ENCODE peak calls at places on chromosomes 5 and 9, in six cellular contexts. T is K562, K is HepG2, Q is GM12892, X is H1, S is GM12878. Z is an unnamed sample.

GRCh38 chr5:75037106-75037505 is 15.3 kb downstream of the GCNT4 start:
- DNase-seq in T (no peak), K (peak), Q (no peak), X (no peak), S (no peak), Z (no peak)

GRCh38 chr9:127753148-127753547 is 18.1 kb upstream of the TOR2A start:
- DNase-seq in T (no peak), K (no peak), Q (no peak), X (no peak), S (no peak), Z (no peak)

GRCh38 chr5:153640293-153640692 is 149.8 kb downstream of the GRIA1 start:
- DNase-seq in T (no peak), K (no peak), Q (no peak), X (no peak), S (no peak), Z (no peak)

GRCh38 chr5:77768978-77769377 is 7.2 kb downstream of the TBCA start:
- DNase-seq in T (no peak), K (no peak), Q (no peak), X (no peak), S (no peak), Z (no peak)

GRCh38 chr5:78671609-78672008 is 23.0 kb upstream of the LHFPL2 start:
- DNase-seq in T (no peak), K (peak), Q (no peak), X (no peak), S (no peak), Z (no peak)

GRCh38 chr9:111743275-111743674 is 51.5 kb downstream of the SHOC1 start:
- DNase-seq in T (no peak), K (peak), Q (no peak), X (no peak), S (no peak), Z (no peak)

GRCh38 chr9:38412751-38413150 is 11.5 kb downstream of the IGFBPL1 start:
- DNase-seq in T (no peak), K (no peak), Q (no peak), X (no peak), S (no peak), Z (no peak)

GRCh38 chr5:61084658-61085057 is 77.6 kb downstream of the SMIM15 start:
- DNase-seq in T (no peak), K (no peak), Q (no peak), X (no peak), S (no peak), Z (no peak)

GRCh38 chr5:167152561-167152960 is 1138.9 kb upstream of the WWC1 start:
- DNase-seq in T (no peak), K (no peak), Q (no peak), X (no peak), S (no peak), Z (no peak)

GRCh38 chr9:127730799-127731410 is 4.2 kb downstream of the TOR2A start:
- DNase-seq in T (no peak), K (no peak), Q (no peak), X (no peak), S (no peak), Z (no peak)

GRCh38 chr9:93098236-93098946 is 2.4 kb downstream of the CARD19 start:
- DNase-seq in T (peak), K (peak), Q (no peak), X (no peak), S (no peak), Z (no peak)

GRCh38 chr5:160064979-160065619 is 54.2 kb downstream of the PWWP2A start:
- DNase-seq in T (no peak), K (no peak), Q (no peak), X (no peak), S (no peak), Z (no peak)

GRCh38 chr9:3830296-3830695 is 304.5 kb upstream of the RFX3 start:
- DNase-seq in T (no peak), K (no peak), Q (no peak), X (no peak), S (no peak), Z (no peak)

GRCh38 chr5:107542831-107543231 is 127.9 kb downstream of the EFNA5 start:
- DNase-seq in T (no peak), K (peak), Q (no peak), X (no peak), S (no peak), Z (no peak)

GRCh38 chr5:172334196-172334595 is 50.6 kb upstream of the UBTD2 start:
- DNase-seq in T (peak), K (no peak), Q (no peak), X (peak), S (no peak), Z (no peak)
- TF ChIP-seq POLR2A in T (no peak), K (no peak), Q (no peak), X (no peak), S (no peak), Z (no peak)

GRCh38 chr5:149517461-149518122 is 33.6 kb downstream of the CSNK1A1 start:
- DNase-seq in T (no peak), K (no peak), Q (no peak), X (no peak), S (no peak), Z (no peak)
- TF ChIP-seq TAF1 in T (no peak), K (no peak), Q (no peak), X (no peak), S (no peak), Z (no peak)

GRCh38 chr5:177501874-177502678 is 4.7 kb upstream of the PDLIM7 start:
- DNase-seq in T (no peak), K (no peak), Q (no peak), X (no peak), S (peak), Z (no peak)

GRCh38 chr5:177503351-177504085 is 6.1 kb downstream of the DOK3 start:
- DNase-seq in T (no peak), K (no peak), Q (no peak), X (no peak), S (no peak), Z (no peak)

GRCh38 chr5:177499842-177500241 is 2.4 kb upstream of the PDLIM7 start:
- DNase-seq in T (no peak), K (no peak), Q (no peak), X (no peak), S (no peak), Z (no peak)

GRCh38 chr5:177502886-177503285 is 5.5 kb upstream of the PDLIM7 start:
- DNase-seq in T (no peak), K (no peak), Q (no peak), X (no peak), S (no peak), Z (no peak)

DNA sequence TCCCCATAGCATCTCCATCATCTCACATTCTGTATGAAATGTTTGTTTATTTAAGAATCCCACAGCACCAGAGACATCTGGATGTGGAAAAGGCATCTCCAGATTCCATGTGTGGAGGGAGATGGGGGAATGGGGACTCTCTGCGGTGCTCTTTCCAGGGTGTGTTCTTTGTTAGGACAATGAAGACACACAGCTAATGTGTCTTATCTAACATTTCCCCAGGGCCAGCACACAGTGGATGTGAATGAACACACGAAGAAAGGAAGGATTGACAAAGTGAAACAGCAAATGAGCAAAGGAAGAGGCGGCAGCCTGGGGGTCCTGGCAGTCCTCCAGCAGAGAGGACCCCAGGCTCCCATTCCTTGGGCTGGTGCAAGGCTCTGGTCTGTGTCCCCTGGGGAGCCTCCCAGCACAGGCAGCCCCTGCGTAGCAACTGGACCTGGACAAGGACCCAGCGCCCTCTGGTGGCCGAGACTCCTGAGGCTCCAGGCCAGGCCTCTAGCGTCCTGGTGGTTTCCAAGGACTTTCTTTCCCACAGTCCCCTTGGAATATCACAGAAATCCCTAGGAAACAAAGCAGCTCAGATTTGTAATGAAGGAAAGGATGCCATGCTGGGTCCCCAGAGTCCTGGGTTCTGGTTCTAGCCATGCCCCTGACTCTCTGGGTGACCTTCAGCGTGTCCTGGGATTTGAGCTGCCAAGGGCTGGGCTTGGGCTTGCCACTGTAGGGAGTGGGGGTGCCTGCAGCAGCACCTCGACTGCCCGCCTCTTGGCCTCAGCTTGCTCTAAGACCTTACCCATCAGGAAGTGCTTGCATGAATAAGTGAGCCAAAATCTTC is 3.5 kb upstream of the PDLIM7 start:
- DNase-seq in T (peak), K (peak), Q (peak), X (peak), S (no peak), Z (peak)
- TF ChIP-seq POLR2A in T (no peak), K (no peak), Q (no peak), X (no peak), S (peak), Z (peak)

DNA sequence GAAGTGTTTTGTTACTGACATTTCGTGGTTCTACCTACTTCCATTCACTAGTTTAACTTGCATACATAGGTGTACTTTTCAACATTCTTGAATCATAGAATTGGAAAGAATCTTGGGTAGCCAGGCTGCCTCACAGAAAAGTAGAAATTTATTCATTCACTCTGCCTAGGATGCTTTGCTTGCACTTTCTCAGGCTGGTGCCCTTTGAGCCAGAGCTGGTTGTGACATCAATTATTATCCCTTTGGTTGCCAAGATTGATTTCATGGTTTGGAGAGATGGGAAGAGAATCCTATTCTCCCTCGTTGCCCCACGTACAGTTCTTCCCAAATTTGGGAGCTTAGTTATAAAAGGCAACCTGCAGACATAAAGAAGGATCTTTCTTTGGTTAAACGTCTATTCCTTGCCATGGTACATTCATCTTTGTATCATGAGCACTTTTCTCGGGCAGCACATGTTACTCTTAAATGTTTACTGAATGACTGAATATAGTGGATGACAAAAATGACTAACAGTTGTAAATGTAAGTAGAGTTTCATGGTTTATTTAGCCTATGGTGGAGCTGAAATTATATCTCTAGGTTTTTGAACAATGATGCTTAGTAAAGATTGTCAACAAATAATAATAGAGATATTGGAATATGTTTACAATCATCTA is 195.5 kb downstream of the COMMD10 start:
- DNase-seq in T (no peak), K (no peak), Q (no peak), X (no peak), S (no peak), Z (no peak)
- TF ChIP-seq TAF1 in T (no peak), K (no peak), Q (no peak), X (no peak), S (no peak), Z (no peak)

GRCh38 chr5:138466900-138467710 is 1.8 kb downstream of the EGR1 start:
- DNase-seq in T (no peak), K (no peak), Q (no peak), X (no peak), S (no peak), Z (no peak)

GRCh38 chr5:138466058-138466899 is 1.0 kb downstream of the EGR1 start:
- DNase-seq in T (peak), K (peak), Q (no peak), X (no peak), S (no peak), Z (no peak)

GRCh38 chr5:138464388-138465287 is 641 bp upstream of the EGR1 start:
- DNase-seq in T (peak), K (peak), Q (peak), X (peak), S (peak), Z (peak)

GRCh38 chr5:138464018-138464387 is 1.3 kb upstream of the EGR1 start:
- DNase-seq in T (peak), K (peak), Q (peak), X (peak), S (peak), Z (peak)

GRCh38 chr5:138465288-138466057 is at the start of gene EGR1:
- DNase-seq in T (peak), K (peak), Q (peak), X (peak), S (peak), Z (peak)
- TF ChIP-seq POLR2A in T (peak), K (no peak), Q (peak), X (no peak), S (peak), Z (peak)